ENCODE peak calls at places on chromosome 1, in five cellular contexts. B, N, H, M and U are unnamed samples.

GRCh38 chr1:157154940-157155514 is 16.8 kb upstream of the ETV3 start:
- DNase-seq in M (peak), B (no peak), N (no peak), H (no peak), U (no peak)

GRCh38 chr1:70353038-70353437 is 1.5 kb downstream of the ANKRD13C start:
- DNase-seq in H (no peak), N (no peak), B (no peak), M (no peak), U (no peak)

GRCh38 chr1:203274603-203275381 is 30.5 kb upstream of the BTG2 start:
- DNase-seq in N (peak), B (no peak), H (no peak), M (no peak), U (no peak)

GRCh38 chr1:30572192-30572591 is 151.2 kb downstream of the MATN1 start:
- DNase-seq in M (no peak), B (no peak), H (no peak), N (no peak), U (no peak)

GRCh38 chr1:154418062-154418897 is 13.1 kb downstream of the IL6R start:
- DNase-seq in H (no peak), B (peak), N (no peak), M (no peak), U (no peak)

GRCh38 chr1:208041505-208041904 is 130.6 kb upstream of the CD34 start:
- DNase-seq in M (no peak), N (no peak), H (no peak), B (no peak), U (no peak)

GRCh38 chr1:222750651-222751050 is 13.6 kb downstream of the FAM177B start:
- DNase-seq in N (no peak), B (no peak), H (no peak), M (no peak), U (no peak)

GRCh38 chr1:98903261-98903660 is 101.4 kb downstream of the PLPPR5 start:
- DNase-seq in B (no peak), N (no peak), M (no peak), H (no peak), U (no peak)

GRCh38 chr1:61426884-61427283 is 298.1 kb downstream of the TM2D1 start:
- DNase-seq in M (no peak), B (no peak), N (no peak), H (no peak), U (no peak)

GRCh38 chr1:234515411-234515810 is 36.4 kb upstream of the TARBP1 start:
- DNase-seq in H (no peak), M (no peak), N (no peak), B (no peak), U (no peak)

GRCh38 chr1:119653839-119654170 is 5.7 kb upstream of the ZNF697 start:
- DNase-seq in H (no peak), N (no peak), B (no peak), M (no peak), U (no peak)

GRCh38 chr1:165703648-165704047 is 5.3 kb upstream of the ALDH9A1 start:
- DNase-seq in N (no peak), M (no peak), H (no peak), B (no peak), U (no peak)

GRCh38 chr1:67850151-67850551 is 16.9 kb upstream of the GNG12 start:
- DNase-seq in N (no peak), M (no peak), H (no peak), B (no peak), U (no peak)

GRCh38 chr1:240970253-240970652 is 358.3 kb upstream of the GREM2 start:
- DNase-seq in M (no peak), B (no peak), N (no peak), H (no peak), U (no peak)

GRCh38 chr1:230739564-230739963 is 7.6 kb upstream of the CAPN9 start:
- DNase-seq in H (no peak), M (no peak), N (no peak), B (no peak), U (no peak)

GRCh38 chr1:234743866-234744581 is 134.0 kb upstream of the IRF2BP2 start:
- DNase-seq in N (no peak), H (no peak), B (no peak), M (no peak), U (no peak)

GRCh38 chr1:38829368-38829767 is 30.2 kb downstream of the RRAGC start:
- DNase-seq in N (no peak), M (no peak), H (no peak), B (no peak), U (no peak)

GRCh38 chr1:203628997-203629508 is 2.4 kb downstream of the ATP2B4 start:
- DNase-seq in M (no peak), H (no peak), B (no peak), N (no peak), U (peak)

GRCh38 chr1:19124273-19124672 is 85.8 kb downstream of the UBR4 start:
- DNase-seq in M (peak), B (no peak), H (no peak), N (no peak), U (no peak)